ENCODE peak calls at places on chromosome 9, in nine cellular contexts. One of them, this sample, is unnamed. For H3K4me1, the result is how much of the 10 kb centered on the place peaks cover.

GRCh38 chr9:128142596-128142995 is 6.7 kb upstream of the LCN2 start:
- DNase-seq in suprapubic skin: no peak
- DNase-seq in ovary: no peak
- DNase-seq in colonic mucosa: no peak
- DNase-seq in SJSA1: no peak
- DNase-seq in breast epithelium: no peak
- DNase-seq in adrenal gland: no peak
- DNase-seq in GM23248: no peak
- DNase-seq in left ventricle myocardium inferior: no peak
- DNase-seq in this sample: no peak

GRCh38 chr9:28439688-28440087 is 866.4 kb upstream of the C9orf72 start:
- DNase-seq in suprapubic skin: no peak
- DNase-seq in ovary: no peak
- DNase-seq in colonic mucosa: no peak
- DNase-seq in SJSA1: no peak
- DNase-seq in breast epithelium: no peak
- DNase-seq in adrenal gland: no peak
- DNase-seq in GM23248: no peak
- DNase-seq in left ventricle myocardium inferior: no peak
- DNase-seq in this sample: no peak

GRCh38 chr9:5428794-5429528 is 8.8 kb downstream of the PLGRKT start:
- DNase-seq in suprapubic skin: no peak
- DNase-seq in ovary: no peak
- DNase-seq in colonic mucosa: no peak
- DNase-seq in SJSA1: no peak
- DNase-seq in breast epithelium: no peak
- DNase-seq in adrenal gland: no peak
- DNase-seq in GM23248: peak
- DNase-seq in left ventricle myocardium inferior: no peak
- DNase-seq in this sample: no peak

GRCh38 chr9:107739601-107740082 is 250.1 kb upstream of the KLF4 start:
- DNase-seq in suprapubic skin: peak
- DNase-seq in ovary: peak
- DNase-seq in colonic mucosa: peak
- DNase-seq in SJSA1: no peak
- DNase-seq in breast epithelium: peak
- DNase-seq in adrenal gland: peak
- DNase-seq in GM23248: peak
- DNase-seq in left ventricle myocardium inferior: peak
- DNase-seq in this sample: peak

GRCh38 chr9:112203536-112203935 is 28.4 kb upstream of the SUSD1 start:
- DNase-seq in suprapubic skin: no peak
- DNase-seq in ovary: no peak
- DNase-seq in colonic mucosa: no peak
- DNase-seq in SJSA1: no peak
- DNase-seq in breast epithelium: no peak
- DNase-seq in adrenal gland: no peak
- DNase-seq in GM23248: peak
- DNase-seq in left ventricle myocardium inferior: no peak
- DNase-seq in this sample: no peak

GRCh38 chr9:101062686-101063085 is 34.2 kb downstream of the PLPPR1 start:
- DNase-seq in suprapubic skin: no peak
- DNase-seq in ovary: no peak
- DNase-seq in colonic mucosa: no peak
- DNase-seq in SJSA1: no peak
- DNase-seq in breast epithelium: no peak
- DNase-seq in adrenal gland: no peak
- DNase-seq in GM23248: no peak
- DNase-seq in left ventricle myocardium inferior: no peak
- DNase-seq in this sample: no peak

GRCh38 chr9:107299437-107299836 is 16.4 kb downstream of the RAD23B start:
- DNase-seq in suprapubic skin: no peak
- DNase-seq in ovary: no peak
- DNase-seq in colonic mucosa: no peak
- DNase-seq in SJSA1: no peak
- DNase-seq in breast epithelium: no peak
- DNase-seq in adrenal gland: no peak
- DNase-seq in GM23248: peak
- DNase-seq in left ventricle myocardium inferior: no peak
- DNase-seq in this sample: no peak

GRCh38 chr9:113484258-113484730 is 20.8 kb downstream of the RGS3 start:
- DNase-seq in suprapubic skin: peak
- DNase-seq in ovary: no peak
- DNase-seq in colonic mucosa: peak
- DNase-seq in SJSA1: no peak
- DNase-seq in breast epithelium: no peak
- DNase-seq in adrenal gland: peak
- DNase-seq in GM23248: no peak
- DNase-seq in left ventricle myocardium inferior: peak
- DNase-seq in this sample: no peak

GRCh38 chr9:38031594-38031993 is 37.4 kb downstream of the SHB start:
- DNase-seq in suprapubic skin: no peak
- DNase-seq in ovary: no peak
- DNase-seq in colonic mucosa: no peak
- DNase-seq in SJSA1: no peak
- DNase-seq in breast epithelium: no peak
- DNase-seq in adrenal gland: no peak
- DNase-seq in GM23248: no peak
- DNase-seq in left ventricle myocardium inferior: no peak
- DNase-seq in this sample: no peak

GRCh38 chr9:110810251-110810976 is 141.8 kb downstream of the MUSK start:
- DNase-seq in suprapubic skin: no peak
- DNase-seq in ovary: no peak
- DNase-seq in colonic mucosa: no peak
- DNase-seq in SJSA1: no peak
- DNase-seq in breast epithelium: no peak
- DNase-seq in adrenal gland: no peak
- DNase-seq in GM23248: no peak
- DNase-seq in left ventricle myocardium inferior: no peak
- DNase-seq in this sample: no peak

GRCh38 chr9:98906273-98907040 is 37.2 kb upstream of the COL15A1 start:
- DNase-seq in suprapubic skin: no peak
- DNase-seq in ovary: peak
- DNase-seq in colonic mucosa: no peak
- DNase-seq in SJSA1: no peak
- DNase-seq in breast epithelium: no peak
- DNase-seq in adrenal gland: peak
- DNase-seq in GM23248: no peak
- DNase-seq in left ventricle myocardium inferior: peak
- DNase-seq in this sample: no peak

GRCh38 chr9:5630038-5630507 is 1.2 kb downstream of the RIC1 start:
- DNase-seq in suprapubic skin: no peak
- DNase-seq in ovary: no peak
- DNase-seq in colonic mucosa: peak
- DNase-seq in SJSA1: no peak
- DNase-seq in breast epithelium: no peak
- DNase-seq in adrenal gland: no peak
- DNase-seq in GM23248: peak
- DNase-seq in left ventricle myocardium inferior: no peak
- DNase-seq in this sample: no peak

GRCh38 chr9:86413966-86414880 is 60.0 kb upstream of the TUT7 start:
- DNase-seq in suprapubic skin: no peak
- DNase-seq in ovary: no peak
- DNase-seq in colonic mucosa: no peak
- DNase-seq in SJSA1: no peak
- DNase-seq in breast epithelium: no peak
- DNase-seq in adrenal gland: no peak
- DNase-seq in GM23248: peak
- DNase-seq in left ventricle myocardium inferior: no peak
- DNase-seq in this sample: no peak

GRCh38 chr9:127075592-127076380 is 46.6 kb downstream of the ANGPTL2 start:
- DNase-seq in suprapubic skin: no peak
- DNase-seq in ovary: no peak
- DNase-seq in colonic mucosa: no peak
- DNase-seq in SJSA1: no peak
- DNase-seq in breast epithelium: no peak
- DNase-seq in adrenal gland: no peak
- DNase-seq in GM23248: no peak
- DNase-seq in left ventricle myocardium inferior: no peak
- DNase-seq in this sample: no peak

GRCh38 chr9:89013660-89014059 is 22.4 kb downstream of the S1PR3 start:
- DNase-seq in suprapubic skin: no peak
- DNase-seq in ovary: no peak
- DNase-seq in colonic mucosa: peak
- DNase-seq in SJSA1: no peak
- DNase-seq in breast epithelium: peak
- DNase-seq in adrenal gland: no peak
- DNase-seq in GM23248: no peak
- DNase-seq in left ventricle myocardium inferior: no peak
- DNase-seq in this sample: no peak

GRCh38 chr9:110641350-110641749 is 27.2 kb upstream of the MUSK start:
- DNase-seq in suprapubic skin: no peak
- DNase-seq in ovary: no peak
- DNase-seq in colonic mucosa: no peak
- DNase-seq in SJSA1: no peak
- DNase-seq in breast epithelium: no peak
- DNase-seq in adrenal gland: no peak
- DNase-seq in GM23248: peak
- DNase-seq in left ventricle myocardium inferior: no peak
- DNase-seq in this sample: no peak

GRCh38 chr9:88741335-88741734 is 206.4 kb downstream of the NXNL2 start:
- DNase-seq in suprapubic skin: no peak
- DNase-seq in ovary: no peak
- DNase-seq in colonic mucosa: no peak
- DNase-seq in SJSA1: no peak
- DNase-seq in breast epithelium: no peak
- DNase-seq in adrenal gland: no peak
- DNase-seq in GM23248: no peak
- DNase-seq in left ventricle myocardium inferior: no peak
- DNase-seq in this sample: no peak

GRCh38 chr9:69237702-69238295 is 63.7 kb downstream of the TJP2 start:
- DNase-seq in suprapubic skin: no peak
- DNase-seq in ovary: no peak
- DNase-seq in colonic mucosa: no peak
- DNase-seq in SJSA1: no peak
- DNase-seq in breast epithelium: no peak
- DNase-seq in adrenal gland: no peak
- DNase-seq in GM23248: no peak
- DNase-seq in left ventricle myocardium inferior: no peak
- DNase-seq in this sample: no peak

GRCh38 chr9:126406075-126406675 is 79.5 kb downstream of the MVB12B start:
- DNase-seq in suprapubic skin: no peak
- DNase-seq in ovary: no peak
- DNase-seq in colonic mucosa: no peak
- DNase-seq in SJSA1: no peak
- DNase-seq in breast epithelium: no peak
- DNase-seq in adrenal gland: no peak
- DNase-seq in GM23248: peak
- DNase-seq in left ventricle myocardium inferior: no peak
- DNase-seq in this sample: no peak

DNA sequence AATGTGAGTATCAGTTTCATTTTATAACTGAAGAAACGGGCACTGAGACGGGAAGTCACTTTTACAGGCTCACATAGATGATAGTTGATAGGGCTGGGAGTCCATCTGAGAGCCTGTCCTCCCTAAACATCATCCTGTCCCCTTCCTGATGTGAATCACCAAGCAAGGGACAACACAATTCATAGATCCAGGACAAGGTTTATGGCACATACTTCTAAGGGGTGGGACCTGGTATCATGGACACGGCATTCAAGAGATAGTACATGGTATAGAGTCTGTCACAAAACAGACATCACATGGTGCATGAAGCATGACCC is 20.6 kb downstream of the GSN start:
- DNase-seq in suprapubic skin: no peak
- DNase-seq in ovary: no peak
- DNase-seq in colonic mucosa: peak
- DNase-seq in SJSA1: no peak
- DNase-seq in breast epithelium: no peak
- DNase-seq in adrenal gland: no peak
- DNase-seq in GM23248: no peak
- DNase-seq in left ventricle myocardium inferior: no peak
- DNase-seq in this sample: no peak
- H3K4me3 ChIP-seq in suprapubic skin: peak
- H3K4me3 ChIP-seq in ovary: no peak
- H3K4me3 ChIP-seq in colonic mucosa: no peak
- H3K4me3 ChIP-seq in SJSA1: no peak
- H3K4me3 ChIP-seq in breast epithelium: peak
- H3K4me3 ChIP-seq in adrenal gland: no peak
- H3K4me3 ChIP-seq in GM23248: no peak
- H3K4me3 ChIP-seq in left ventricle myocardium inferior: peak
- H3K4me3 ChIP-seq in this sample: no peak

DNA sequence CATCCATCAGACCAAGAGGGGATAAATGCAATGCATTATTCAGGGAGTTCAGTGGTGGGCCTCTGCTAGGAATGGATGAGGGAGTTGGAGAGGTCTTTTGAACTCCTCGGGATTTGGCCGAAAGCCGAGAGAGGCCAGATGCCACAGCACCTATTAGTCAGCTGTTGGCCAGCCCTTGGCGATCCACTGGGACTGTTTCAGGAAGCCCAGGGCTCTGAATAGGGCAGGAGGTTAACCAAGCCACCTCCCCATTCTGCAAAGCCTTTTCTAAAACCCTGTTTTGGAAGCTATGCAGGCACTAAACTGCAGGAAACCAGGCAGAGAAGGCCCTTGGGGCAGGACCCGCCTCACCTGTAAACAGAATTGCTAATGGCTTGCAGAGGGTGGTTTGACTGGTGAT is 37.8 kb downstream of the ASTN2 start:
- DNase-seq in suprapubic skin: no peak
- DNase-seq in ovary: no peak
- DNase-seq in colonic mucosa: no peak
- DNase-seq in SJSA1: no peak
- DNase-seq in breast epithelium: no peak
- DNase-seq in adrenal gland: no peak
- DNase-seq in GM23248: no peak
- DNase-seq in left ventricle myocardium inferior: no peak
- DNase-seq in this sample: no peak
- H3K4me1 ChIP-seq in suprapubic skin: under half
- H3K4me1 ChIP-seq in ovary: under half
- H3K4me1 ChIP-seq in colonic mucosa: under half
- H3K4me1 ChIP-seq in SJSA1: under half
- H3K4me1 ChIP-seq in breast epithelium: under half
- H3K4me1 ChIP-seq in adrenal gland: under half
- H3K4me1 ChIP-seq in GM23248: under half
- H3K4me1 ChIP-seq in left ventricle myocardium inferior: under half
- H3K4me1 ChIP-seq in this sample: under half

DNA sequence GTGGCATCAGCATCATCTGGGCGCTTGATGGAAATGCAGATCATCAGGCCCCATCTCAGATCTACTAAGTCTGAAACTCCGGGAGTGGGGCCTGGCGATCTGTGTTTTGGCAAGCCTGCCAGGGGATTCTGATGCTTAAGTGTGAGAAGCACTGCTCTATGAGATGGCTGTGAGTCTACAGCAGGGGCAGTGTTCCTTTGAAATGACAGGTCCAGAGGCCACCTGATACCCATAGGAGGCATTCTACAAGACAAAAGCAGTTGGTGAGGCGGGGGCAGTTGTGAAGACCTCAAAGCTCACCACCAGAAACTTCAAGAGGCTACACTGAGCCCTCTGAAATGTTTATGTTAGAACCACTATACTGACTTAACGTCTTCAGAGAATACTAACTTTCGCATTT is 86.9 kb upstream of the SPATA31D4 start:
- DNase-seq in suprapubic skin: no peak
- DNase-seq in ovary: no peak
- DNase-seq in colonic mucosa: no peak
- DNase-seq in SJSA1: no peak
- DNase-seq in breast epithelium: no peak
- DNase-seq in adrenal gland: no peak
- DNase-seq in GM23248: no peak
- DNase-seq in left ventricle myocardium inferior: no peak
- DNase-seq in this sample: no peak
- H3K27ac ChIP-seq in suprapubic skin: no peak
- H3K27ac ChIP-seq in ovary: no peak
- H3K27ac ChIP-seq in colonic mucosa: no peak
- H3K27ac ChIP-seq in SJSA1: no peak
- H3K27ac ChIP-seq in breast epithelium: no peak
- H3K27ac ChIP-seq in adrenal gland: no peak
- H3K27ac ChIP-seq in GM23248: no peak
- H3K27ac ChIP-seq in left ventricle myocardium inferior: no peak
- H3K27ac ChIP-seq in this sample: no peak

GRCh38 chr9:34997375-34997774 is 7.8 kb downstream of the DNAJB5 start:
- DNase-seq in suprapubic skin: no peak
- DNase-seq in ovary: no peak
- DNase-seq in colonic mucosa: no peak
- DNase-seq in SJSA1: no peak
- DNase-seq in breast epithelium: no peak
- DNase-seq in adrenal gland: no peak
- DNase-seq in GM23248: no peak
- DNase-seq in left ventricle myocardium inferior: no peak
- DNase-seq in this sample: no peak
- H3K4me3 ChIP-seq in suprapubic skin: no peak
- H3K4me3 ChIP-seq in ovary: no peak
- H3K4me3 ChIP-seq in colonic mucosa: no peak
- H3K4me3 ChIP-seq in SJSA1: no peak
- H3K4me3 ChIP-seq in breast epithelium: no peak
- H3K4me3 ChIP-seq in adrenal gland: no peak
- H3K4me3 ChIP-seq in GM23248: no peak
- H3K4me3 ChIP-seq in left ventricle myocardium inferior: no peak
- H3K4me3 ChIP-seq in this sample: no peak

This sample was measured in lung.